ENCODE peak calls at places on chromosomes 5 and 9, in four cellular contexts. One of them, this sample, is unnamed.

GRCh38 chr9:37994639-37995347 is 74.2 kb downstream of the SHB start:
- DNase-seq in lung: peak; percentile 74
- DNase-seq in neural crest cell: no peak
- DNase-seq in fibroblast of the aortic adventitia: no peak
- DNase-seq in this sample: no peak

GRCh38 chr9:97668485-97668884 is 28.7 kb downstream of the XPA start:
- DNase-seq in neural crest cell: no peak
- DNase-seq in fibroblast of the aortic adventitia: no peak
- DNase-seq in lung: no peak
- DNase-seq in this sample: no peak

GRCh38 chr9:76143834-76144233 is 250.4 kb downstream of the RFK start:
- DNase-seq in neural crest cell: no peak
- DNase-seq in fibroblast of the aortic adventitia: no peak
- DNase-seq in lung: no peak
- DNase-seq in this sample: no peak

GRCh38 chr9:124593080-124594058 is 86.2 kb upstream of the NR5A1 start:
- DNase-seq in fibroblast of the aortic adventitia: no peak
- DNase-seq in neural crest cell: peak; percentile 52
- DNase-seq in lung: no peak
- DNase-seq in this sample: no peak

GRCh38 chr5:95715799-95716461 is 15.2 kb upstream of the RHOBTB3 start:
- DNase-seq in lung: no peak
- DNase-seq in fibroblast of the aortic adventitia: peak; percentile 88
- DNase-seq in neural crest cell: no peak
- DNase-seq in this sample: no peak

GRCh38 chr9:22645893-22646292 is 199.3 kb downstream of the DMRTA1 start:
- DNase-seq in neural crest cell: no peak
- DNase-seq in fibroblast of the aortic adventitia: peak; percentile 70
- DNase-seq in lung: no peak
- DNase-seq in this sample: no peak

GRCh38 chr5:97998946-97999345 is 774.5 kb upstream of the RGMB start:
- DNase-seq in lung: no peak
- DNase-seq in fibroblast of the aortic adventitia: peak; percentile 9
- DNase-seq in neural crest cell: no peak
- DNase-seq in this sample: no peak

GRCh38 chr9:98401140-98402025 is 145.9 kb upstream of the TBC1D2 start:
- DNase-seq in fibroblast of the aortic adventitia: peak; percentile 49
- DNase-seq in neural crest cell: no peak
- DNase-seq in lung: no peak
- DNase-seq in this sample: no peak

GRCh38 chr9:135260221-135260620 is 172.8 kb downstream of the OLFM1 start:
- DNase-seq in lung: no peak
- DNase-seq in neural crest cell: no peak
- DNase-seq in fibroblast of the aortic adventitia: no peak
- DNase-seq in this sample: no peak

GRCh38 chr9:33737811-33738606 is 57.4 kb upstream of the PRSS3 start:
- DNase-seq in fibroblast of the aortic adventitia: peak; percentile 76
- DNase-seq in neural crest cell: peak; percentile 35
- DNase-seq in lung: peak; percentile 30
- DNase-seq in this sample: no peak

GRCh38 chr5:821504-821903 is 29.3 kb downstream of the ZDHHC11 start:
- DNase-seq in neural crest cell: no peak
- DNase-seq in fibroblast of the aortic adventitia: no peak
- DNase-seq in lung: no peak
- DNase-seq in this sample: no peak

GRCh38 chr5:137954131-137954879 is 65.0 kb downstream of the PKD2L2 start:
- DNase-seq in neural crest cell: no peak
- DNase-seq in fibroblast of the aortic adventitia: peak; percentile 97
- DNase-seq in lung: no peak
- DNase-seq in this sample: no peak

GRCh38 chr5:83844320-83845068 is 123.8 kb upstream of the HAPLN1 start:
- DNase-seq in lung: no peak
- DNase-seq in fibroblast of the aortic adventitia: peak; percentile 91
- DNase-seq in neural crest cell: no peak
- DNase-seq in this sample: no peak

GRCh38 chr5:141623621-141624020 is 4.8 kb upstream of the DIAPH1 start:
- DNase-seq in fibroblast of the aortic adventitia: no peak
- DNase-seq in neural crest cell: no peak
- DNase-seq in lung: no peak
- DNase-seq in this sample: no peak

GRCh38 chr9:31574006-31574750 is 810.3 kb upstream of the ACO1 start:
- DNase-seq in neural crest cell: no peak
- DNase-seq in lung: no peak
- DNase-seq in fibroblast of the aortic adventitia: no peak
- DNase-seq in this sample: no peak

GRCh38 chr5:172789687-172790495 is 18.9 kb upstream of the DUSP1 start:
- DNase-seq in lung: no peak
- DNase-seq in fibroblast of the aortic adventitia: no peak
- DNase-seq in neural crest cell: no peak
- DNase-seq in this sample: no peak

GRCh38 chr5:177495243-177496060 is 2.0 kb downstream of the PDLIM7 start:
- DNase-seq in lung: no peak
- DNase-seq in neural crest cell: peak; percentile 66
- DNase-seq in fibroblast of the aortic adventitia: peak; percentile 90
- DNase-seq in this sample: peak; percentile 94

GRCh38 chr5:111734597-111734996 is 22.4 kb downstream of the NREP start:
- DNase-seq in lung: no peak
- DNase-seq in neural crest cell: no peak
- DNase-seq in fibroblast of the aortic adventitia: no peak
- DNase-seq in this sample: no peak

GRCh38 chr5:119269061-119269579 is 86.7 kb upstream of the TNFAIP8 start:
- DNase-seq in fibroblast of the aortic adventitia: peak; percentile 36
- DNase-seq in neural crest cell: no peak
- DNase-seq in lung: peak; percentile 31
- DNase-seq in this sample: no peak

GRCh38 chr9:135085830-135086546 is 1.5 kb upstream of the OLFM1 start:
- DNase-seq in lung: peak; percentile 82
- DNase-seq in neural crest cell: peak; percentile 95
- DNase-seq in fibroblast of the aortic adventitia: peak; percentile 60
- DNase-seq in this sample: no peak

GRCh38 chr5:181204561-181205401 is at the start of gene TRIM7:
- DNase-seq in neural crest cell: peak; percentile 16
- DNase-seq in fibroblast of the aortic adventitia: no peak
- DNase-seq in lung: no peak
- DNase-seq in this sample: peak; percentile 86

GRCh38 chr9:129776938-129777768 is 24.3 kb upstream of the PTGES start:
- DNase-seq in lung: peak; percentile 90
- DNase-seq in fibroblast of the aortic adventitia: peak; percentile 99
- DNase-seq in neural crest cell: peak; percentile 48
- DNase-seq in this sample: peak; percentile 96

GRCh38 chr5:131379071-131379538 is 115.3 kb downstream of the CDC42SE2 start:
- DNase-seq in fibroblast of the aortic adventitia: no peak
- DNase-seq in lung: no peak
- DNase-seq in neural crest cell: no peak
- DNase-seq in this sample: no peak

GRCh38 chr5:61673007-61673735 is 341.1 kb downstream of the ZSWIM6 start:
- DNase-seq in lung: no peak
- DNase-seq in fibroblast of the aortic adventitia: peak; percentile 8
- DNase-seq in neural crest cell: no peak
- DNase-seq in this sample: no peak

GRCh38 chr5:157611571-157612067 is 36.0 kb upstream of the ADAM19 start:
- DNase-seq in fibroblast of the aortic adventitia: no peak
- DNase-seq in lung: no peak
- DNase-seq in neural crest cell: no peak
- DNase-seq in this sample: no peak

GRCh38 chr5:135476615-135477493 is 24.7 kb upstream of the TIFAB start:
- DNase-seq in lung: no peak
- DNase-seq in neural crest cell: no peak
- DNase-seq in fibroblast of the aortic adventitia: no peak
- DNase-seq in this sample: no peak

GRCh38 chr9:3361115-3361514 is 164.7 kb downstream of the RFX3 start:
- DNase-seq in lung: no peak
- DNase-seq in neural crest cell: no peak
- DNase-seq in fibroblast of the aortic adventitia: no peak
- DNase-seq in this sample: no peak

GRCh38 chr5:2383678-2384025 is 367.8 kb downstream of the IRX2 start:
- DNase-seq in fibroblast of the aortic adventitia: no peak
- DNase-seq in lung: no peak
- DNase-seq in neural crest cell: no peak
- DNase-seq in this sample: peak; percentile 73

GRCh38 chr5:33854733-33855151 is 37.0 kb downstream of the ADAMTS12 start:
- DNase-seq in lung: no peak
- DNase-seq in neural crest cell: no peak
- DNase-seq in fibroblast of the aortic adventitia: peak; percentile 82
- DNase-seq in this sample: no peak

GRCh38 chr5:36606437-36607113 is at the start of gene SLC1A3:
- DNase-seq in neural crest cell: peak; percentile 61
- DNase-seq in fibroblast of the aortic adventitia: peak; percentile 58
- DNase-seq in lung: peak; percentile 52
- DNase-seq in this sample: no peak

GRCh38 chr5:80220268-80220897 is 35.5 kb downstream of the SERINC5 start:
- DNase-seq in lung: no peak
- DNase-seq in fibroblast of the aortic adventitia: no peak
- DNase-seq in neural crest cell: no peak
- DNase-seq in this sample: no peak

GRCh38 chr9:137679695-137680305 is 61.0 kb downstream of the EHMT1 start:
- DNase-seq in lung: no peak
- DNase-seq in fibroblast of the aortic adventitia: no peak
- DNase-seq in neural crest cell: no peak
- DNase-seq in this sample: no peak

GRCh38 chr9:75950983-75951382 is 60.5 kb downstream of the PCSK5 start:
- DNase-seq in fibroblast of the aortic adventitia: peak; percentile 61
- DNase-seq in lung: no peak
- DNase-seq in neural crest cell: no peak
- DNase-seq in this sample: no peak

GRCh38 chr9:2787065-2787464 is 56.8 kb downstream of the PUM3 start:
- DNase-seq in neural crest cell: no peak
- DNase-seq in fibroblast of the aortic adventitia: peak; percentile 70
- DNase-seq in lung: no peak
- DNase-seq in this sample: no peak

GRCh38 chr5:38718874-38719391 is 126.9 kb upstream of the OSMR start:
- DNase-seq in fibroblast of the aortic adventitia: peak; percentile 49
- DNase-seq in lung: no peak
- DNase-seq in neural crest cell: no peak
- DNase-seq in this sample: no peak

GRCh38 chr5:14143843-14144585 is 872 bp downstream of the TRIO start:
- DNase-seq in lung: peak; percentile 49
- DNase-seq in neural crest cell: peak; percentile 47
- DNase-seq in fibroblast of the aortic adventitia: peak; percentile 40
- DNase-seq in this sample: no peak

GRCh38 chr9:87494970-87495471 is 2.6 kb upstream of the DAPK1 start:
- DNase-seq in neural crest cell: no peak
- DNase-seq in fibroblast of the aortic adventitia: no peak
- DNase-seq in lung: no peak
- DNase-seq in this sample: no peak

GRCh38 chr5:117486879-117487391 is 912.3 kb upstream of the SEMA6A start:
- DNase-seq in fibroblast of the aortic adventitia: no peak
- DNase-seq in lung: no peak
- DNase-seq in neural crest cell: no peak
- DNase-seq in this sample: no peak

GRCh38 chr5:108619815-108620214 is 127.9 kb upstream of the FER start:
- DNase-seq in lung: no peak
- DNase-seq in fibroblast of the aortic adventitia: no peak
- DNase-seq in neural crest cell: no peak
- DNase-seq in this sample: no peak

GRCh38 chr5:175015028-175015427 is 290.6 kb downstream of the MSX2 start:
- DNase-seq in fibroblast of the aortic adventitia: no peak
- DNase-seq in neural crest cell: no peak
- DNase-seq in lung: no peak
- DNase-seq in this sample: no peak

GRCh38 chr5:175013251-175013650 is 288.9 kb downstream of the MSX2 start:
- DNase-seq in fibroblast of the aortic adventitia: no peak
- DNase-seq in lung: no peak
- DNase-seq in neural crest cell: no peak
- DNase-seq in this sample: no peak

DNA sequence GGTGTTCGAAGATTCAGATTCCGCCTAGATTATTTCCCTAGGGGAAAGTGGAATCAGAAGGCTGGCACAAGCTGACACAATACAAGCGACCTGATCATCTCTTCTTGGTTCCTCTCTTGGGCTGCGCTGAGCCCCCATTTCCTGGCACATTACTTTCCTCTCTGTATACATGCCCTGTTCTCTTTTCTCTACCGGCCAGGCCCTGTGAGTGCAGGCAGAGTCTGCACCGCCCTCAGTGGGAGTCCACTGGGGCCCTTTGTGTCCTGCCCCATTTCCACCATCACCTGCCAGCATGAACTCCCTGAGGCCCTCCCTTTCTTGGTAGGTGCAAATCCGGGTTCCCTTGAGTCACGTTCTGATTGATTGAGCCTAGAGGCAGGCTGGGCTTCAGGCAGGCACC is 287.9 kb downstream of the MSX2 start:
- DNase-seq in lung: no peak
- DNase-seq in neural crest cell: no peak
- DNase-seq in fibroblast of the aortic adventitia: no peak
- DNase-seq in this sample: no peak
- TF ChIP-seq CTCF in lung: no peak
- TF ChIP-seq CTCF in neural crest cell: no peak
- TF ChIP-seq CTCF in fibroblast of the aortic adventitia: no peak
- TF ChIP-seq CTCF in this sample: no peak

GRCh38 chr9:106717686-106718085 is 145.3 kb upstream of the ZNF462 start:
- DNase-seq in lung: no peak
- DNase-seq in neural crest cell: no peak
- DNase-seq in fibroblast of the aortic adventitia: peak; percentile 64
- DNase-seq in this sample: no peak
- TF ChIP-seq CTCF in lung: no peak
- TF ChIP-seq CTCF in neural crest cell: peak; percentile 46
- TF ChIP-seq CTCF in fibroblast of the aortic adventitia: peak; percentile 12
- TF ChIP-seq CTCF in this sample: peak; percentile 39

DNA sequence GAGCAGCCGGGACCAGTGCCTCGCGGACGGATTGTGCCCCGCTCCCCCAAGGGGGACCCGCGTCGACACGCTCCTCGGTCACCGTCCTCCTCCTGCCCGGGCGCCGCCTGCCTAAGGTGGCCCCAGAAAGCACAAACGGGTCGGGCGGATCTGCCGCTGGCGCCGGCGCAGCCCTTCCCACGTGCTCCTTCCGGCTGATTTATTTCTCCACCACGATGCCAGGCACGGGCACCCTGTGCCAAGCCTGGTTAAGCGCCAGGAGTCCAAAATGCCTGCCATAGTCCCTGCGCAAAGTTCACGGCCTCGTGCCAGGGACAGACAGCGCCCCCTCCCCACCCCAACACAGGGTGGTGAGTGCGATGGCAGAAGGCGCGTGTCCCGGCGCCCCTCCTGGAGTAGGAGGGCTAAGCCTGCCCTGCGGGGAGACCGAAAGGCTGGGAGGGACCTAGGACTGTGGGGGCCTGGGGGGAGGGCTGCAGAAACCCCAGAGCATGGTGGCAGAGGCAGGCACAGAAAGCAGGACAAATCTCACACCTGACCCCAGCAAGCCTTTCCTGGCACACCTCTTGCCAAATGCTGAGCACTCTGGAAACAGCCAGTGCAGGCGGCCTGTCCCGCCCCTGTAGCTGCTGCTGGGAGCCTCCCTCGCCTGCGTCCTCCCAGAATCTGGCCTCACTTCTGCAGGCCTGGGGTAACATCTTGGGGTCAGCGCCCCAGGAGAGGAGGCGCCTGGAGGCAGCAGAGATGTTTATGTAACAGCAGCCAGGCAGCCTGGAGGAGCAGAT is 1.0 kb upstream of the NOTCH1 start:
- DNase-seq in fibroblast of the aortic adventitia: peak; percentile 41
- DNase-seq in lung: peak; percentile 73
- DNase-seq in neural crest cell: no peak
- DNase-seq in this sample: no peak
- TF ChIP-seq CTCF in fibroblast of the aortic adventitia: peak; percentile 4
- TF ChIP-seq CTCF in lung: no peak
- TF ChIP-seq CTCF in neural crest cell: no peak
- TF ChIP-seq CTCF in this sample: no peak

GRCh38 chr5:53478411-53479044 is 1.9 kb upstream of the FST start:
- DNase-seq in neural crest cell: peak; percentile 38
- DNase-seq in lung: no peak
- DNase-seq in fibroblast of the aortic adventitia: peak; percentile 69
- DNase-seq in this sample: no peak
- TF ChIP-seq CTCF in neural crest cell: peak; percentile 66
- TF ChIP-seq CTCF in lung: peak; percentile 45
- TF ChIP-seq CTCF in fibroblast of the aortic adventitia: peak; percentile 17
- TF ChIP-seq CTCF in this sample: peak; percentile 70